ENCODE peak calls at places on chromosomes 4 and X, in seven cellular contexts. L is mesenchymal stem cell, E is adrenal gland, Z is heart left ventricle, W is IMR-90, F is SJSA1, X is hepatocyte. Y is an unnamed sample.
A peak's percentile ranks its signal among the peaks of the same experiment; 100 is the strongest.

GRCh38 chr4:89898304-89898716 is 3.7 kb downstream of the MMRN1 start:
- DNase-seq in L (no peak), E (no peak), Z (no peak), W (no peak), F (no peak), X (peak; percentile 59), Y (no peak)

GRCh38 chrX:48468247-48468671 is 1.8 kb downstream of the SLC38A5 start:
- DNase-seq in L (no peak), E (no peak), Z (no peak), W (no peak), F (no peak), X (no peak), Y (peak; percentile 20)

GRCh38 chr4:56995525-56995924 is 16.8 kb downstream of the POLR2B start:
- DNase-seq in L (no peak), E (peak; percentile 65), Z (no peak), W (peak; percentile 97), F (peak; percentile 16), X (peak; percentile 60), Y (no peak)

GRCh38 chr4:72706633-72707032 is 137.6 kb upstream of the ADAMTS3 start:
- DNase-seq in L (no peak), E (no peak), Z (no peak), W (no peak), F (no peak), X (no peak), Y (no peak)

GRCh38 chrX:54920610-54921426 is at the start of gene TRO:
- DNase-seq in L (peak; percentile 28), E (no peak), Z (no peak), W (peak; percentile 10), F (peak; percentile 1), X (peak; percentile 56), Y (peak; percentile 48)

GRCh38 chr4:40843696-40844095 is 93.9 kb downstream of the NSUN7 start:
- DNase-seq in L (no peak), E (no peak), Z (no peak), W (no peak), F (no peak), X (no peak), Y (peak; percentile 15)

GRCh38 chr4:85929926-85930325 is 429.9 kb downstream of the MAPK10 start:
- DNase-seq in L (no peak), E (no peak), Z (peak; percentile 53), W (no peak), F (no peak), X (peak; percentile 40), Y (no peak)

GRCh38 chr4:2451821-2452785 is 16.8 kb upstream of the RNF4 start:
- DNase-seq in L (no peak), E (no peak), Z (no peak), W (no peak), F (no peak), X (no peak), Y (no peak)

GRCh38 chr4:15912236-15912635 is 26.3 kb downstream of the FGFBP1 start:
- DNase-seq in L (peak; percentile 15), E (no peak), Z (no peak), W (no peak), F (no peak), X (no peak), Y (no peak)

GRCh38 chr4:15912961-15913630 is 25.4 kb downstream of the FGFBP1 start:
- DNase-seq in L (peak; percentile 22), E (no peak), Z (no peak), W (peak; percentile 33), F (no peak), X (no peak), Y (no peak)

GRCh38 chr4:15914736-15915135 is 23.8 kb downstream of the FGFBP1 start:
- DNase-seq in L (no peak), E (no peak), Z (no peak), W (no peak), F (no peak), X (no peak), Y (no peak)

GRCh38 chr4:15913631-15913970 is 24.9 kb downstream of the FGFBP1 start:
- DNase-seq in L (peak; percentile 85), E (no peak), Z (no peak), W (peak; percentile 97), F (peak; percentile 44), X (peak; percentile 44), Y (no peak)

DNA sequence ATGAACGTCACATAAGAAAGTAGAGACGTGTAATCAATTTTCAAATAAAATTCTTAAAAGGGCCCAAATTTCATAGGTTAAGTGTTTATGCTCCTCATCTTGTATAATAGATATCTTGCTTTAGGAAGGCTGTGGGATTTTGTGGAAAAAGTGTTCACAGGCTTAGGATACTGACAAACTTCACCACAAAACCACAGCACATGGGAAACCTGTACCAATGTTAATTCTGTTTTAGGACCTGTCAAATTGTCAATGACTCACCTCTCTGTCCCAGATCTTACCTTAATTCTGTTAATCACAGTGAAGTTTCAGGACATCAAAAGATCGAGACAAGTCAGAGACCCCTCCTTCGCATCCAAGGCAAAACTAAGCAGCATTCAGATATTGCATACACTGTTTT is 24.2 kb downstream of the FGFBP1 start:
- DNase-seq in L (peak; percentile 14), E (no peak), Z (no peak), W (peak; percentile 54), F (no peak), X (no peak), Y (no peak)
- H3K4me3 ChIP-seq in L (no peak overlapping the region), E (no peak overlapping the region), Z (no peak overlapping the region), W (no peak overlapping the region), F (no peak overlapping the region), X (no peak overlapping the region), Y (no peak overlapping the region)

GRCh38 chr4:13711233-13711775 is 83.8 kb upstream of the BOD1L1 start:
- DNase-seq in L (no peak), E (no peak), Z (no peak), W (no peak), F (no peak), X (no peak), Y (no peak)
- H3K27ac ChIP-seq in L (no peak overlapping the region), E (no peak overlapping the region), Z (no peak overlapping the region), W (no peak overlapping the region), F (no peak overlapping the region), X (no peak overlapping the region), Y (no peak overlapping the region)

DNA sequence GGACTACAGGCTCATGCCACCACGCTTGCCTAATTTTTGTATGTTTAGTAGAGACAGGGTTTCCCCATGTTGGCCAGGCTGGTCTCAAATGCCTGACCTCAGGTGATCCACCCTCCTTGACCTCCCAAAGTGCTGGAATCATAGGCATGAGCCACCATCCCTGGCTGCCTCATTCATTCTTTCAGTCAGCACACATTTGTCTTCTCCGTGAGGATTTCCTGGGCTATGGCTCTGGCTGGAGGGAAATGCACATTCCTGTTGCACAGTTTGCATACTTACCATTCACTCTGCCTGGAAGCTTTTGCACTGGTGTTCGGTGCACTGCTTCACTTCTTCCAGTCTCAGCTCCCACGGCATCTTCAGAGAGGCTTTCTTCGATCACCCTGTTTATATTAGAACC is 267.8 kb downstream of the STIM2 start:
- DNase-seq in L (no peak), E (no peak), Z (no peak), W (no peak), F (no peak), X (no peak), Y (no peak)
- H3K4me1 ChIP-seq in L (peaks cover 3% of the 10 kb centered on the region), E (no peaks in the 10 kb centered on the region), Z (no peaks in the 10 kb centered on the region), W (no peaks in the 10 kb centered on the region), F (no peaks in the 10 kb centered on the region), X (peaks cover 11% of the 10 kb centered on the region), Y (no peaks in the 10 kb centered on the region)

GRCh38 chrX:78747471-78747870 is at the start of gene LPAR4:
- DNase-seq in L (peak; percentile 13), E (no peak), Z (no peak), W (no peak), F (peak; percentile 16), X (peak; percentile 35), Y (peak; percentile 45)
- H3K4me3 ChIP-seq in L (peak within 1 kb of the TSS; percentile 65), E (no peak within 1 kb of the TSS), Z (no peak within 1 kb of the TSS), W (peak within 1 kb of the TSS; percentile 42), F (peak within 1 kb of the TSS; percentile 23), X (no peak within 1 kb of the TSS), Y (peak within 1 kb of the TSS; percentile 61)